ENCODE peak calls at places on chromosomes 1 and 21, in ten cellular contexts. X is adrenal gland, K is gastrocnemius medialis, Z is spleen, N is body of pancreas, A is prostate gland, R is lower leg skin, W is endothelial cell of umbilical vein, L is A549, D is sigmoid colon. Q is an unnamed sample.

GRCh38 chr1:13451399-13451965 is 41.2 kb downstream of the PRAMEF20 start:
- DNase-seq in Z (no peak), D (no peak), R (no peak), N (no peak), L (no peak), K (no peak), X (peak), A (no peak), W (no peak), Q (no peak)

GRCh38 chr21:40272037-40272436 is 404.8 kb downstream of the PCP4 start:
- DNase-seq in A (no peak), N (no peak), X (no peak), W (no peak), L (no peak), Z (no peak), D (no peak), K (no peak), R (no peak), Q (no peak)

GRCh38 chr1:228463559-228464455 is 23.4 kb upstream of the RNF187 start:
- DNase-seq in D (peak), N (peak), Z (peak), A (no peak), K (no peak), L (peak), X (no peak), W (no peak), R (peak), Q (peak)

GRCh38 chr1:116791727-116792126 is 37.5 kb downstream of the CD2 start:
- DNase-seq in R (no peak), W (no peak), N (no peak), Z (no peak), A (no peak), X (no peak), L (no peak), K (no peak), D (no peak), Q (no peak)

GRCh38 chr21:45505416-45506021 is 36.7 kb downstream of the SLC19A1 start:
- DNase-seq in K (no peak), Z (peak), A (no peak), L (no peak), X (no peak), D (peak), N (peak), R (peak), W (no peak), Q (no peak)

GRCh38 chr1:61448934-61449368 is 276.0 kb downstream of the TM2D1 start:
- DNase-seq in L (no peak), A (peak), N (peak), K (peak), X (peak), R (peak), D (peak), Z (no peak), W (no peak), Q (peak)

GRCh38 chr1:58628987-58629598 is 52.0 kb upstream of the TACSTD2 start:
- DNase-seq in L (no peak), A (no peak), K (no peak), Z (no peak), R (no peak), D (no peak), X (no peak), W (no peak), N (no peak), Q (no peak)

GRCh38 chr1:160428655-160429054 is 28.3 kb downstream of the VANGL2 start:
- DNase-seq in N (peak), R (no peak), Z (no peak), W (peak), L (peak), X (peak), D (no peak), A (no peak), K (no peak), Q (peak)

GRCh38 chr1:180521474-180522203 is 19.3 kb upstream of the ACBD6 start:
- DNase-seq in W (no peak), N (no peak), A (no peak), K (no peak), Z (no peak), D (no peak), L (peak), X (no peak), R (no peak), Q (no peak)

GRCh38 chr1:99680258-99680657 is 34.3 kb downstream of the PALMD start:
- DNase-seq in W (peak), X (no peak), D (no peak), A (no peak), N (no peak), K (no peak), L (no peak), Z (no peak), R (no peak), Q (no peak)

GRCh38 chr1:77950873-77951272 is 28.0 kb downstream of the FUBP1 start:
- DNase-seq in D (no peak), W (no peak), L (no peak), Z (no peak), A (no peak), N (no peak), R (no peak), K (no peak), X (no peak), Q (no peak)

GRCh38 chr1:65066766-65067490 is 81.1 kb upstream of the AK4 start:
- DNase-seq in K (peak), X (peak), L (peak), R (peak), Z (peak), A (peak), W (peak), D (peak), N (peak), Q (peak)

GRCh38 chr1:41467673-41468072 is 16.8 kb downstream of the EDN2 start:
- DNase-seq in D (no peak), Z (no peak), K (no peak), R (no peak), N (no peak), W (no peak), X (no peak), L (no peak), A (no peak), Q (no peak)

GRCh38 chr1:35597870-35598269 is 24.8 kb downstream of the TFAP2E start:
- DNase-seq in Z (no peak), A (no peak), K (no peak), L (no peak), W (no peak), N (no peak), D (no peak), R (no peak), X (no peak), Q (no peak)

GRCh38 chr1:18283601-18284385 is 176.2 kb downstream of the IGSF21 start:
- DNase-seq in R (no peak), Z (no peak), A (no peak), X (no peak), K (no peak), L (no peak), D (no peak), W (no peak), N (no peak), Q (no peak)

GRCh38 chr1:111204211-111204883 is 3.9 kb upstream of the DENND2D start:
- DNase-seq in X (peak), N (peak), D (no peak), K (peak), A (peak), W (no peak), Z (peak), L (peak), R (peak), Q (no peak)

GRCh38 chr1:197437891-197438853 is 170.1 kb downstream of the CRB1 start:
- DNase-seq in L (no peak), D (no peak), N (no peak), A (no peak), Z (no peak), K (no peak), W (no peak), R (no peak), X (no peak), Q (no peak)

GRCh38 chr21:34078915-34079314 is 5.5 kb downstream of the MRPS6 start:
- DNase-seq in X (peak), Z (no peak), A (no peak), D (no peak), N (no peak), R (no peak), L (no peak), W (no peak), K (no peak), Q (no peak)

GRCh38 chr1:182726941-182727340 is 42.6 kb upstream of the RGS8 start:
- DNase-seq in A (no peak), R (no peak), X (no peak), Z (no peak), D (no peak), L (no peak), N (no peak), K (no peak), W (no peak), Q (no peak)

GRCh38 chr1:28955930-28956552 is 41.7 kb downstream of the EPB41 start:
- DNase-seq in Z (no peak), W (no peak), N (no peak), D (no peak), R (no peak), L (no peak), A (no peak), K (no peak), X (no peak), Q (no peak)

GRCh38 chr21:43354666-43355065 is 72.3 kb downstream of the SIK1 start:
- DNase-seq in X (no peak), N (no peak), Z (no peak), L (no peak), W (no peak), K (no peak), D (no peak), R (no peak), A (no peak), Q (no peak)
- H3K4me3 ChIP-seq in X (no peak), N (no peak), Z (no peak), L (no peak), W (no peak), K (no peak), D (no peak), R (no peak), A (no peak), Q (no peak)

GRCh38 chr1:20493839-20494608 is 8.0 kb upstream of the CAMK2N1 start:
- DNase-seq in D (peak), K (peak), X (peak), N (peak), R (peak), W (peak), A (peak), L (peak), Z (peak), Q (peak)
- TF ChIP-seq POLR2A in D (no peak), K (no peak), X (no peak), N (no peak), R (no peak), W (no peak), A (no peak), L (no peak), Z (no peak), Q (no peak)

GRCh38 chr1:203478231-203478630 is 2.6 kb downstream of the PRELP start:
- DNase-seq in K (no peak), D (no peak), L (no peak), Z (no peak), N (no peak), X (no peak), W (no peak), R (no peak), A (no peak), Q (no peak)

GRCh38 chr1:203478986-203479385 is 3.4 kb downstream of the PRELP start:
- DNase-seq in A (no peak), Z (no peak), W (no peak), K (no peak), D (no peak), N (no peak), X (no peak), R (no peak), L (no peak), Q (no peak)

GRCh38 chr1:203480525-203481084 is 5.0 kb downstream of the PRELP start:
- DNase-seq in A (peak), X (no peak), D (peak), Z (peak), L (peak), K (no peak), R (peak), W (peak), N (peak), Q (no peak)

GRCh38 chr1:203480084-203480483 is 4.5 kb downstream of the PRELP start:
- DNase-seq in K (no peak), R (no peak), W (no peak), A (no peak), L (no peak), X (no peak), N (no peak), D (peak), Z (peak), Q (no peak)

GRCh38 chr1:203479646-203480045 is 4.0 kb downstream of the PRELP start:
- DNase-seq in L (no peak), D (no peak), W (no peak), N (no peak), Z (peak), A (no peak), K (no peak), R (no peak), X (no peak), Q (no peak)
- H3K4me3 ChIP-seq in L (no peak), D (peak), W (no peak), N (no peak), Z (peak), A (no peak), K (no peak), R (no peak), X (no peak), Q (no peak)

DNA sequence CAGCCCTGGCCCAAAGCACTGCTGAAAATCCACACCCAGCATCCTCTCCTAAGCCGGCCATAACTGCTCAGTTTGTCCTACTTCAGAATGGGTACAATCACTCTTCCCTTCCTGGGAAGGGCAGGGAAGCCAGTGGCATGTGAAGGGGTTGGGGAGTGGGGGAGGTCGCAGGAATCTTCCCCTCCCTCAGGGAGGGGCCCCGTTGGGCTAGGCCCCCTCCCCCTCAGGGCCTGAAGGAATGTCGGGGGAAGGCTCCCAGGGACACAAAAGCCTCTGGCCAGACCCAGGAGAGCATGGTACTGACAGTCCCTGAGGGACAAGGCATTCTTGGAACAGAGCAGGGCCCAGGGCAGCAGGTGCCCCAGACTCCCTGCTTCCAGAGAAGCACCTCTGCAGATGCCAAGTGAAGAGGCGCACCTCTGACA is 1.2 kb downstream of the ELOVL1 start:
- DNase-seq in N (peak), L (no peak), D (no peak), R (no peak), W (no peak), X (no peak), A (no peak), K (no peak), Z (no peak), Q (no peak)
- TF ChIP-seq POLR2A in N (no peak), L (no peak), D (no peak), R (no peak), W (peak), X (no peak), A (no peak), K (no peak), Z (no peak), Q (no peak)

GRCh38 chr1:2946291-2946690 is 75.0 kb upstream of the ACTRT2 start:
- DNase-seq in W (no peak), Z (peak), N (no peak), K (no peak), L (no peak), A (no peak), X (no peak), D (peak), R (no peak), Q (no peak)

GRCh38 chr1:2946999-2947650 is 74.1 kb upstream of the ACTRT2 start:
- DNase-seq in L (no peak), W (no peak), D (no peak), Z (peak), X (no peak), R (no peak), N (no peak), A (no peak), K (no peak), Q (no peak)

GRCh38 chr1:2944705-2945104 is 76.6 kb upstream of the ACTRT2 start:
- DNase-seq in R (no peak), K (no peak), X (no peak), L (no peak), A (no peak), W (no peak), N (no peak), D (peak), Z (peak), Q (no peak)

GRCh38 chr1:2943686-2944260 is 77.5 kb upstream of the ACTRT2 start:
- DNase-seq in A (no peak), Z (peak), N (no peak), L (no peak), D (peak), R (no peak), W (no peak), K (no peak), X (no peak), Q (no peak)

GRCh38 chr1:2945821-2946231 is 75.4 kb upstream of the ACTRT2 start:
- DNase-seq in K (no peak), R (no peak), A (no peak), L (no peak), N (no peak), W (no peak), X (no peak), Z (peak), D (peak), Q (no peak)
- H3K4me3 ChIP-seq in K (no peak), R (no peak), A (no peak), L (no peak), N (no peak), W (no peak), X (no peak), Z (no peak), D (no peak), Q (no peak)

DNA sequence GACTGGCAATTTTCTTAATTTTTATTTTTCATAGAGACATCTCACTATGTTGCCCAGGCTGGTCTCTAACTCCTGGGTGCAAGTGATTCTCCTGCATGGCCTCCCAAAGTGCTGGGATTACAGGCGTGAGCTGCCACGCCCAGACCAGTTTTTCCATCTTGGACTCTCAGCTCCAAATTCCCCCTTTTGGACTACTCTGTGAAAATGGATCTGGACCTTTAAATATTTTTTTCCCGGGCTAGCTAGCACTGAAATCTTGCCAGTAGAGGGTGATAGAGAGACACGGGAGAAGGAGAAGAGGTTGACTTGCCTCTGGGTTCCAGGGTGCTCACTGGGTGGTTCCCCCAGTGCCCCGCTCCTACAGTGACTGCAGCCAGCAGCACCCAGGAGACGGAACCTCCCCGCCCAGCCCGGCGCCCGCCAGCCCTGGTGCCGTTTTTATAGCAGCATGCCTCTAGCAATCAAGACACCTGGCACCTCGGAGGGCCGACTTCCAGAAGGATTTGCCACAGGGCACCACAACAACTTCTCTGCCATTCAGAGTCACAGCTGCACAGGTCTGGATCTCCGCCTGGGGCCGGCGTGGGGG is 34.7 kb upstream of the SCCPDH start:
- DNase-seq in D (peak), Z (peak), W (peak), N (peak), A (peak), X (peak), K (peak), R (peak), L (peak), Q (peak)
- TF ChIP-seq POLR2A in D (no peak), Z (no peak), W (no peak), N (peak), A (no peak), X (no peak), K (no peak), R (no peak), L (no peak), Q (no peak)

DNA sequence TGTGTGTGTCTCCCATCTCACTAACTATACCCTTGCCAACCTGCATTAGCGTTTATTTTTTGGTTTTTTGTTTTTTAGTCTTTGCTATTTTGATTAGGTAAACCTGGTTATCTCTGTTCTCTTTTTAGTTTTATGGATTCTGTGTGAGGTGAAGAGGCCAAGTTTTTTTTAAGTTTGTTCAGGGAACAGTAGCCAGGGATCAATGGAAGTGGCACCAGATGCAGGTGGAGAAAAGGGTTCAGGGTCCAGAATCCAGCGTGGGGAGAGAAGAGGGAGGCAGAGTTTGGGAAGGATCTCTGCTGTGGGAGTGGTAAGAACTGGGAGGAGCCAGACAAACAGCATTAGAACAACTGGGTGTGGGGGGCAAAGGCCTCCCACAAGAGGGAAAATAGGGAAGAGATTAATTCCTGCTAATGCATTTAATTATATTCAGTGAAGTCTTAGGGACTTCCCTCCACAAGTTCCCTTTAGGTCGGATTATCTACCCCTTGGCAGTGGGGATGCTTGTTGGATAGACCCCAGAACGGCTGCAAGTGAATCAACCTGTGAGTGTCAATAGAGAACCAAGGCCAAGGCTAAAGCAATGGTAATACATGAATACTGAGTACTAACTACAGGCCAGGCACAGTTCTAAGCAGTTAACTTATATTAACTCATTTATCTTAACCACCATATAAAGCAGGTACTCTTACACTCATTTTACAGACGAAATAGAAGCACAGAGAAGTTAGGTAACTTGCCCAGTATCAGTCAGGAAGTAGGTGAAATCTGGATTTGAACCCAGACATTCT is 607 bp downstream of the GNAT2 start:
- DNase-seq in Z (no peak), W (no peak), A (no peak), D (no peak), R (no peak), K (no peak), X (no peak), L (no peak), N (no peak), Q (no peak)
- H3K4me3 ChIP-seq in Z (peak), W (no peak), A (no peak), D (no peak), R (no peak), K (peak), X (peak), L (peak), N (no peak), Q (peak)

GRCh38 chr1:15411593-15412487 is 2.2 kb downstream of the EFHD2 start:
- DNase-seq in N (peak), A (no peak), Z (peak), D (no peak), W (peak), R (peak), K (peak), X (peak), L (no peak), Q (peak)
- TF ChIP-seq POLR2A in N (no peak), A (peak), Z (no peak), D (no peak), W (no peak), R (no peak), K (no peak), X (no peak), L (no peak), Q (no peak)

GRCh38 chr1:204130178-204130577 is 21.7 kb downstream of the ETNK2 start:
- DNase-seq in A (no peak), Z (no peak), R (no peak), L (no peak), K (no peak), X (peak), D (no peak), N (peak), W (no peak), Q (no peak)

GRCh38 chr1:204127597-204128242 is 24.1 kb downstream of the ETNK2 start:
- DNase-seq in R (peak), X (peak), K (peak), L (peak), Z (no peak), W (peak), D (peak), A (peak), N (peak), Q (peak)

GRCh38 chr1:204128964-204129896 is 22.6 kb downstream of the ETNK2 start:
- DNase-seq in A (peak), K (peak), X (peak), D (peak), R (peak), N (peak), W (peak), Z (peak), L (peak), Q (peak)

GRCh38 chr1:204126941-204127340 is 24.9 kb downstream of the ETNK2 start:
- DNase-seq in W (no peak), X (no peak), A (no peak), Z (no peak), R (no peak), D (no peak), N (no peak), K (no peak), L (no peak), Q (no peak)

GRCh38 chr1:204128464-204128963 is 23.3 kb downstream of the ETNK2 start:
- DNase-seq in L (no peak), A (no peak), R (no peak), D (no peak), N (no peak), W (no peak), X (no peak), Z (no peak), K (no peak), Q (no peak)
- H3K4me3 ChIP-seq in L (no peak), A (no peak), R (no peak), D (no peak), N (no peak), W (no peak), X (no peak), Z (no peak), K (peak), Q (no peak)

Q was measured in NB4.